ENCODE peak calls at places on chromosomes 2 and 18, in four cellular contexts. P, K, Z and B are unnamed samples.

GRCh38 chr2:41966431-41966893 is 81.4 kb upstream of the PKDCC start:
- DNase-seq in P (peak; percentile 93), K (no peak), Z (peak; percentile 89), B (no peak)

GRCh38 chr2:23683001-23683400 is 243.9 kb downstream of the ATAD2B start:
- DNase-seq in P (no peak), K (no peak), Z (no peak), B (no peak)

GRCh38 chr2:42064417-42064942 is 16.7 kb downstream of the PKDCC start:
- DNase-seq in P (no peak), K (no peak), Z (peak; percentile 72), B (no peak)

GRCh38 chr2:113105047-113105446 is 22.4 kb upstream of the IL1RN start:
- DNase-seq in P (no peak), K (no peak), Z (peak; percentile 36), B (no peak)

GRCh38 chr18:11998182-11998581 is 16.9 kb downstream of the IMPA2 start:
- DNase-seq in P (no peak), K (no peak), Z (no peak), B (no peak)

GRCh38 chr2:57126410-57126809 is 920.2 kb upstream of the VRK2 start:
- DNase-seq in P (no peak), K (no peak), Z (no peak), B (no peak)

GRCh38 chr2:45184606-45185005 is 175.4 kb upstream of the SIX2 start:
- DNase-seq in P (no peak), K (no peak), Z (no peak), B (no peak)

GRCh38 chr18:69948919-69949537 is 1.4 kb upstream of the CD226 start:
- DNase-seq in P (peak; percentile 29), K (peak; percentile 66), Z (no peak), B (peak; percentile 60)

GRCh38 chr18:68791801-68792200 is 6.1 kb upstream of the CCDC102B start:
- DNase-seq in P (no peak), K (no peak), Z (peak; percentile 3), B (no peak)

GRCh38 chr2:19833978-19834377 is 67.8 kb downstream of the TTC32 start:
- DNase-seq in P (no peak), K (no peak), Z (no peak), B (no peak)

GRCh38 chr2:240277073-240277806 is 136.8 kb upstream of the OTOS start:
- DNase-seq in P (no peak), K (no peak), Z (no peak), B (no peak)

GRCh38 chr2:121804997-121805766 is 49.7 kb downstream of the TSN start:
- DNase-seq in P (no peak), K (no peak), Z (no peak), B (no peak)

GRCh38 chr2:40357667-40358066 is 94.2 kb downstream of the SLC8A1 start:
- DNase-seq in P (no peak), K (no peak), Z (no peak), B (no peak)

GRCh38 chr2:232309592-232309991 is 69.0 kb upstream of the ALPP start:
- DNase-seq in P (no peak), K (no peak), Z (no peak), B (no peak)

GRCh38 chr2:46632349-46632748 is 153.0 kb downstream of the TMEM247 start:
- DNase-seq in P (no peak), K (no peak), Z (peak; percentile 84), B (peak; percentile 16)

GRCh38 chr2:232981356-232981755 is 31.7 kb downstream of the NGEF start:
- DNase-seq in P (no peak), K (no peak), Z (no peak), B (no peak)

GRCh38 chr2:183134016-183134415 is 9.8 kb downstream of the NUP35 start:
- DNase-seq in P (no peak), K (no peak), Z (no peak), B (no peak)

GRCh38 chr2:120952318-120952717 is 216.7 kb downstream of the GLI2 start:
- DNase-seq in P (no peak), K (no peak), Z (no peak), B (no peak)

GRCh38 chr18:78390985-78391384 is 588.6 kb upstream of the SALL3 start:
- DNase-seq in P (no peak), K (no peak), Z (no peak), B (no peak)

GRCh38 chr2:79833235-79833878 is 320.5 kb downstream of the CTNNA2 start:
- DNase-seq in P (no peak), K (no peak), Z (no peak), B (no peak)

GRCh38 chr2:101205521-101205998 is 47.1 kb upstream of the CNOT11 start:
- DNase-seq in P (peak; percentile 58), K (no peak), Z (peak; percentile 93), B (peak; percentile 55)

GRCh38 chr2:210762604-210763588 is 206.5 kb downstream of the CPS1 start:
- DNase-seq in P (no peak), K (no peak), Z (no peak), B (no peak)

GRCh38 chr2:236298924-236299475 is 34.8 kb upstream of the ASB18 start:
- DNase-seq in P (no peak), K (no peak), Z (no peak), B (no peak)

GRCh38 chr18:10057808-10058791 is 144.3 kb downstream of the VAPA start:
- DNase-seq in P (peak; percentile 22), K (no peak), Z (peak; percentile 2), B (no peak)

GRCh38 chr2:27306657-27307544 is 1.3 kb downstream of the UCN start:
- DNase-seq in P (no peak), K (no peak), Z (no peak), B (peak; percentile 61)

GRCh38 chr2:24906466-24906865 is 13.6 kb downstream of the ADCY3 start:
- DNase-seq in P (no peak), K (no peak), Z (no peak), B (no peak)

GRCh38 chr2:150909613-150910012 is 352.1 kb downstream of the RBM43 start:
- DNase-seq in P (no peak), K (no peak), Z (peak; percentile 6), B (no peak)

GRCh38 chr2:95389256-95390119 is 13.0 kb upstream of the FAHD2A start:
- DNase-seq in P (no peak), K (peak; percentile 57), Z (peak; percentile 64), B (peak; percentile 81)

GRCh38 chr2:176653856-176654443 is 384.7 kb downstream of the MTX2 start:
- DNase-seq in P (peak; percentile 44), K (peak; percentile 19), Z (peak; percentile 74), B (no peak)

GRCh38 chr2:203759692-203760365 is 53.4 kb downstream of the CD28 start:
- DNase-seq in P (no peak), K (no peak), Z (peak; percentile 64), B (no peak)

GRCh38 chr2:222862068-222862914 is 1.5 kb downstream of the ACSL3 start:
- DNase-seq in P (no peak), K (no peak), Z (peak; percentile 41), B (peak; percentile 25)

GRCh38 chr18:3773303-3773702 is 323.3 kb downstream of the TGIF1 start:
- DNase-seq in P (no peak), K (no peak), Z (no peak), B (no peak)
- TF ChIP-seq CTCF in P (no peak), K (no peak), Z (no peak), B (no peak)

GRCh38 chr2:99086385-99086784 is 55.1 kb upstream of the C2orf15 start:
- DNase-seq in P (no peak), K (no peak), Z (no peak), B (no peak)

GRCh38 chr2:99084256-99084655 is 57.3 kb upstream of the C2orf15 start:
- DNase-seq in P (no peak), K (no peak), Z (no peak), B (no peak)

GRCh38 chr2:99088017-99088416 is 53.5 kb upstream of the C2orf15 start:
- DNase-seq in P (no peak), K (peak; percentile 15), Z (no peak), B (peak; percentile 22)

GRCh38 chr2:99081886-99082285 is 59.6 kb upstream of the C2orf15 start:
- DNase-seq in P (no peak), K (no peak), Z (no peak), B (no peak)

DNA sequence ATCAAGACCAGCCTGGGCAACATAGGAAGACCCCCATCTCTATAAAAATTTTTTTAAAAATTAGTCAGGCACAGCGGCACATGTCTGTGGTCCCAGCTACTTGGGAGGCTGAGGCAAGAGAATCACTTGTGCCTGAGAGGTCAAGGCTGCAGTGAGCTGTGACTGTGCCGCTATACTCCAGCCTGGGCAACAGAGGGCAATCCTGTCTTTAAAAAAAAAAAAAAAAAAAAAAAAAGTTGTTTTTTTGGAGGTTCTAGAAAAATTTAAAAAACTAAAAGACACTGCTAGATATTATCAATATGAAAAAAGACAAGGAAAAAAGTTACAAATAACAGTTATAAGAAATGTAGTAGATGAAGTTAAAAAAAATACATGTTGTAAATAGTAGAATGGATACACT is 56.1 kb upstream of the C2orf15 start:
- DNase-seq in P (no peak), K (no peak), Z (peak; percentile 36), B (no peak)
- TF ChIP-seq CTCF in P (no peak), K (peak; percentile 29), Z (peak; percentile 26), B (no peak)

GRCh38 chr2:28955492-28955891 is 25.6 kb upstream of the TOGARAM2 start:
- DNase-seq in P (no peak), K (no peak), Z (no peak), B (no peak)

GRCh38 chr2:28958689-28959088 is 22.4 kb upstream of the TOGARAM2 start:
- DNase-seq in P (peak; percentile 48), K (peak; percentile 31), Z (peak; percentile 77), B (peak; percentile 74)

GRCh38 chr2:28952806-28953190 is 28.3 kb upstream of the TOGARAM2 start:
- DNase-seq in P (no peak), K (no peak), Z (peak; percentile 59), B (no peak)

GRCh38 chr2:28956890-28957289 is 24.2 kb upstream of the TOGARAM2 start:
- DNase-seq in P (no peak), K (no peak), Z (peak; percentile 28), B (no peak)

GRCh38 chr2:28956415-28956826 is 24.7 kb upstream of the TOGARAM2 start:
- DNase-seq in P (no peak), K (no peak), Z (no peak), B (peak; percentile 48)
- TF ChIP-seq CTCF in P (peak; percentile 9), K (peak; percentile 17), Z (no peak), B (no peak)

DNA sequence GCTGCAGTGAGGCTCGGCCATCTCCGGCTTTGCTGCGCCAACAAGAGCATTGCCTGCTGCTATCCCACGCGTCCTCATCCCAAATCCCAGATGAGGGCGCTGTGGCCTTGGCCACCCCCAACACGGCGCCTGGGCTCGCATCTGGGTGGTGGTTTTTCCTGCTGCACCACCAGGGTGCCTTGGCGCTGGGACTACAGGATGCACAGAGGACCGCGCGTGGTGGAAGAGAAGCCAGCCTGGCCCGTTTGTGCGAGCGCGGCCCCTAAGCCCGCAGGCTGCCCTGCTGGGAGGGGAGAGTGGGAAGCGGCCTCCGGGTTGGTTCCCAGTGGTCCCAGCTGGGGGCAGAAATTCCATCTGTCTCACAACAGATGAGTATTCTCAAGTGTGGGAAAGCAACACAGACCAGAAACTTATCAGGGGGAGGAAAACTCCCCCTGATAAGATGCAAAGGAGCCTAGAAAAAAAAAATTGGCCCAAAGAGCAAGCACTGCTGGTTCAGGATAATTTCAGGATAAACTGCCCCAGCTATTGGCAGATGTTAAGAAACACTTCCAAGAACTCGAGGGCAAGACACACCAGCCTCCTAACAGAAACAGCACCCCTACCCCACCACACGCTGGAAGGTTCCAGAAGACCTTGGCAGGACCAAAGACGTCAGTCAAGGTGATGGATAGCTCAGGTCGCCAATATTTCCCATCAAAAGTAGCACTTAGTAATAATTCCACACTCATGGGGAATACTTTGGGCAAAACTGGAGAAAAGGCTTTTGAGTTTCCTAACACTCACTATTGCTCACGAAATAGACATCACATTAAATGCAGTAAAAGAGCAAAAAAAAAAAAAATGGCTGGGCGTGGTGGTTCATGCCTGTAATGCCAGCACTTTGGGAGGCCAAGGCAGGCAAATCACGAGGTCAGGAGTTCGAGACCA is 152.1 kb downstream of the PXDN start:
- DNase-seq in P (peak; percentile 82), K (no peak), Z (peak; percentile 56), B (no peak)
- TF ChIP-seq CTCF in P (peak; percentile 95), K (no peak), Z (peak; percentile 10), B (no peak)